ENCODE peak calls at places on chromosome 17, in nine cellular contexts. X, P, O, T, R, A, G, L and F are unnamed samples.

GRCh38 chr17:8791910-8792270 is 7.3 kb downstream of the MFSD6L start:
- DNase-seq in X (no peak), P (peak; percentile 19), O (no peak), T (peak; percentile 90), R (no peak), A (no peak), G (peak; percentile 32), L (no peak), F (peak; percentile 52)

GRCh38 chr17:30199600-30199999 is 35.9 kb downstream of the SLC6A4 start:
- DNase-seq in X (no peak), P (no peak), O (no peak), T (peak; percentile 14), R (no peak), A (no peak), G (no peak), L (no peak), F (no peak)

GRCh38 chr17:6686026-6686425 is 27.1 kb downstream of the SLC13A5 start:
- DNase-seq in X (no peak), P (no peak), O (no peak), T (no peak), R (no peak), A (no peak), G (no peak), L (no peak), F (no peak)

GRCh38 chr17:72494576-72494975 is 373.8 kb downstream of the SOX9 start:
- DNase-seq in X (peak; percentile 59), P (no peak), O (no peak), T (no peak), R (no peak), A (no peak), G (no peak), L (no peak), F (no peak)

GRCh38 chr17:32485261-32485955 is 1.4 kb upstream of the CDK5R1 start:
- DNase-seq in X (no peak), P (no peak), O (no peak), T (no peak), R (peak; percentile 31), A (no peak), G (no peak), L (no peak), F (no peak)

GRCh38 chr17:57999496-58000017 is 7.5 kb downstream of the SRSF1 start:
- DNase-seq in X (no peak), P (peak; percentile 80), O (no peak), T (peak; percentile 83), R (no peak), A (no peak), G (peak; percentile 81), L (no peak), F (peak; percentile 87)

GRCh38 chr17:17917394-17917793 is 54.8 kb downstream of the TOM1L2 start:
- DNase-seq in X (no peak), P (no peak), O (no peak), T (no peak), R (no peak), A (no peak), G (no peak), L (no peak), F (no peak)

GRCh38 chr17:15436399-15437369 is 30.7 kb downstream of the CDRT4 start:
- DNase-seq in X (peak; percentile 62), P (peak; percentile 46), O (peak; percentile 75), T (peak; percentile 85), R (no peak), A (peak; percentile 79), G (peak; percentile 48), L (peak; percentile 75), F (peak; percentile 69)

GRCh38 chr17:74354123-74354522 is 7.5 kb downstream of the BTBD17 start:
- DNase-seq in X (peak; percentile 58), P (peak; percentile 74), O (no peak), T (peak; percentile 11), R (no peak), A (peak; percentile 45), G (peak; percentile 82), L (no peak), F (no peak)
- TF ChIP-seq CTCF in X (peak; percentile 58), P (peak; percentile 100), O (peak; percentile 74), T (peak; percentile 25), R (peak; percentile 60), A (peak; percentile 16), G (peak; percentile 87), L (no peak), F (peak; percentile 19)

DNA sequence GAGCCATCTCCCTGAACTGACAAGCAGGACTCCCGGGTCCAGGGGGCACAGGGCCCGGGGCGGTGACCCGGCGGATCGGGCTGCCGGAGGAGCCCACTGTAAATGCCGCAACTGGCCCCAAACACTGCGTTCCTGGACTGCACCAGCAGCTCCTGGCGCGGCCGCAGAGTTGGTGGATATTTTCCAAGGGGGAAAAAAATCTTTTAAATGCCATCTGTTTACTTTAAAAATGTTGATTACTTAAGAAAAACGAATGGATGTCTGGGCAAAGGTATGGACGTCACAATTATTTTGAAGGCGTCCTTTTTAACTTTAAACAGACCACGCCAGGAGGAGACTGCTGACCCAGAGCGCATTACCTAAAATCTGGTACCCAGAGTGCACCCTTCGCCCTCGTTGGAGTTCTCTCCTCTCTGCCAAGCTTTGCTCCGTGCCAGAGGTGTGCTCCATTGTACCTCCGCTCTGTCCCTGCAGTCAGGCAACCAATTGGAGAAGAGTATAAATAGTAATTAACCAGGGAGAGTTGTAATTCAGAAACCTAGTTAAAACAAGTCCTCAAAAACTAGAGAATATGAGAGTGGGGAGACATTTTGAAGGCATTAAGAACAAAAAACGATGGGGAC is 3.5 kb downstream of the HS3ST3B1 start:
- DNase-seq in X (no peak), P (no peak), O (no peak), T (no peak), R (no peak), A (no peak), G (no peak), L (no peak), F (no peak)
- H3K4me3 ChIP-seq in X (peak overlapping the region; percentile 15), P (no peak overlapping the region), O (no peak overlapping the region), T (peak overlapping the region; percentile 79), R (no peak overlapping the region), A (peak overlapping the region; percentile 74), G (no peak overlapping the region), L (no peak overlapping the region), F (peak overlapping the region; percentile 85)

GRCh38 chr17:41773731-41774193 is 12.7 kb downstream of the JUP start:
- DNase-seq in X (peak; percentile 41), P (no peak), O (peak; percentile 38), T (no peak), R (no peak), A (no peak), G (no peak), L (no peak), F (no peak)
- TF ChIP-seq CTCF in X (no peak), P (no peak), O (no peak), T (no peak), R (no peak), A (no peak), G (no peak), L (no peak), F (no peak)

GRCh38 chr17:59368218-59368857 is 36.9 kb downstream of the YPEL2 start:
- DNase-seq in X (no peak), P (no peak), O (no peak), T (no peak), R (no peak), A (no peak), G (no peak), L (no peak), F (no peak)

GRCh38 chr17:59365383-59365981 is 34.0 kb downstream of the YPEL2 start:
- DNase-seq in X (no peak), P (no peak), O (no peak), T (no peak), R (no peak), A (no peak), G (no peak), L (no peak), F (no peak)

GRCh38 chr17:59367657-59368045 is 36.2 kb downstream of the YPEL2 start:
- DNase-seq in X (no peak), P (peak; percentile 32), O (no peak), T (no peak), R (no peak), A (no peak), G (no peak), L (no peak), F (no peak)

GRCh38 chr17:59366773-59367656 is 35.6 kb downstream of the YPEL2 start:
- DNase-seq in X (peak; percentile 88), P (no peak), O (peak; percentile 71), T (peak; percentile 65), R (peak; percentile 80), A (no peak), G (no peak), L (peak; percentile 26), F (peak; percentile 69)

GRCh38 chr17:59366040-59366757 is 34.7 kb downstream of the YPEL2 start:
- DNase-seq in X (no peak), P (no peak), O (no peak), T (no peak), R (no peak), A (no peak), G (no peak), L (no peak), F (no peak)
- H3K4me3 ChIP-seq in X (no peak overlapping the region), P (no peak overlapping the region), O (no peak overlapping the region), T (no peak overlapping the region), R (no peak overlapping the region), A (peak overlapping the region; percentile 28), G (no peak overlapping the region), L (no peak overlapping the region), F (no peak overlapping the region)